ENCODE peak calls at places on chromosomes 11 and 22, in four cellular contexts. L, P, Y and M are unnamed samples.

GRCh38 chr11:71367756-71368155 is 80.4 kb downstream of the DHCR7 start:
- DNase-seq in Y (no peak), P (no peak), L (no peak), M (no peak)

GRCh38 chr11:61797263-61797944 is 4.7 kb downstream of the FEN1 start:
- DNase-seq in P (peak), L (no peak), Y (peak), M (peak)

GRCh38 chr11:44793350-44794090 is 66.8 kb downstream of the TSPAN18 start:
- DNase-seq in Y (no peak), L (peak), P (no peak), M (no peak)

GRCh38 chr11:108958446-108959123 is 293.7 kb downstream of the DDX10 start:
- DNase-seq in Y (no peak), L (no peak), P (no peak), M (peak)

GRCh38 chr22:29072193-29072978 is 449 bp upstream of the KREMEN1 start:
- DNase-seq in L (peak), P (peak), Y (peak), M (no peak)

GRCh38 chr11:123195182-123196059 is at the start of gene CLMP:
- DNase-seq in P (no peak), Y (no peak), L (no peak), M (no peak)

GRCh38 chr11:12201016-12201985 is 90.9 kb downstream of the MICAL2 start:
- DNase-seq in P (no peak), Y (peak), L (peak), M (no peak)

GRCh38 chr11:122976734-122977454 is 4.7 kb downstream of the BSX start:
- DNase-seq in P (no peak), Y (no peak), L (no peak), M (no peak)

GRCh38 chr11:72397333-72397732 is 37.0 kb downstream of the CLPB start:
- DNase-seq in P (no peak), L (no peak), Y (no peak), M (no peak)

GRCh38 chr11:10503777-10504176 is 37.2 kb downstream of the RNF141 start:
- DNase-seq in P (no peak), Y (no peak), L (no peak), M (no peak)

GRCh38 chr11:65090628-65091027 is 5.4 kb upstream of the VPS51 start:
- DNase-seq in Y (no peak), P (no peak), L (no peak), M (no peak)

GRCh38 chr11:65096926-65097325 is 912 bp downstream of the VPS51 start:
- DNase-seq in Y (no peak), P (no peak), L (no peak), M (no peak)

GRCh38 chr11:65095427-65095826 is 587 bp upstream of the VPS51 start:
- DNase-seq in Y (no peak), P (no peak), L (no peak), M (no peak)

GRCh38 chr11:65100674-65101350 is 4.8 kb downstream of the VPS51 start:
- DNase-seq in P (no peak), L (no peak), Y (no peak), M (no peak)

GRCh38 chr11:65095974-65096806 is at the start of gene VPS51:
- DNase-seq in Y (peak), L (peak), P (peak), M (no peak)
- TF ChIP-seq REST in Y (no peak), L (peak), P (no peak), M (no peak)

GRCh38 chr11:75450826-75451783 is 18.1 kb upstream of the KLHL35 start:
- DNase-seq in L (peak), P (no peak), Y (no peak), M (no peak)

GRCh38 chr11:75454987-75455386 is 22.0 kb upstream of the KLHL35 start:
- DNase-seq in L (no peak), P (no peak), Y (no peak), M (no peak)

GRCh38 chr11:75456596-75456995 is 23.6 kb upstream of the KLHL35 start:
- DNase-seq in P (no peak), Y (no peak), L (no peak), M (no peak)

GRCh38 chr11:75450236-75450635 is 17.2 kb upstream of the KLHL35 start:
- DNase-seq in Y (no peak), P (no peak), L (no peak), M (no peak)

GRCh38 chr11:75453916-75454655 is 21.1 kb upstream of the KLHL35 start:
- DNase-seq in Y (no peak), P (no peak), L (no peak), M (no peak)
- H3K4me3 ChIP-seq in Y (no peak), P (no peak), L (no peak), M (no peak)

GRCh38 chr11:607971-608659 is 7.6 kb downstream of the IRF7 start:
- DNase-seq in L (no peak), Y (no peak), P (no peak), M (no peak)

GRCh38 chr11:608751-609354 is 6.9 kb downstream of the IRF7 start:
- DNase-seq in Y (no peak), P (no peak), L (no peak), M (no peak)

GRCh38 chr11:611001-611996 is 4.5 kb downstream of the IRF7 start:
- DNase-seq in Y (no peak), L (no peak), P (no peak), M (no peak)

GRCh38 chr11:610146-610801 is 5.5 kb downstream of the IRF7 start:
- DNase-seq in Y (no peak), P (no peak), L (no peak), M (no peak)

GRCh38 chr11:609355-609811 is 6.4 kb downstream of the IRF7 start:
- DNase-seq in P (no peak), Y (no peak), L (no peak), M (no peak)
- TF ChIP-seq TCF7L2 in P (no peak), Y (no peak), L (no peak), M (no peak)

GRCh38 chr22:46018859-46019258 is 41.9 kb upstream of the WNT7B start:
- DNase-seq in Y (no peak), L (no peak), P (no peak), M (no peak)
- TF ChIP-seq REST in Y (no peak), L (no peak), P (no peak), M (no peak)

DNA sequence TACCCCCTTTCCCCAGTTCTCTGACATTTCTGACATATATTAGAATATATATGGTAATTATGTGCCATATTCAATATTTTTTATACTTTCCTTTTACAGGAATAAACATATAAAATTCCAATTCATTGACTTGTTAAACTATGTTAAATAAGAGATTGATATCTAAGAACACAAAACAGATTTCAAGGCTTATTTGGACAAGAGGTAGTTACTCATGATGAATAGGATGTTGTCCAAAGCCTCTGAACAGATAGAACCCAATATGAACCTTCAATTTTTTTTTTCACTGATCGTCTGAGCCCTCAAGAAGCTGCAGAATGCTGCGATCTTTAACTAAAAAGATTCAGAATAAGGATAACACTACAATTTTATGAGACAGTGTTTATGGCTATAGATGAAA is 340.3 kb downstream of the LUZP2 start:
- DNase-seq in L (no peak), Y (no peak), P (no peak), M (no peak)
- H3K4me3 ChIP-seq in L (no peak), Y (no peak), P (no peak), M (no peak)

GRCh38 chr11:121068787-121069186 is 32.3 kb upstream of the TECTA start:
- DNase-seq in L (no peak), Y (no peak), P (no peak), M (no peak)

GRCh38 chr11:121067912-121068652 is 33.0 kb upstream of the TECTA start:
- DNase-seq in P (no peak), L (no peak), Y (no peak), M (no peak)

GRCh38 chr11:121066623-121067022 is 34.4 kb upstream of the TECTA start:
- DNase-seq in P (no peak), L (no peak), Y (no peak), M (no peak)

GRCh38 chr11:121067026-121067425 is 34.0 kb upstream of the TECTA start:
- DNase-seq in L (no peak), P (no peak), Y (no peak), M (no peak)

GRCh38 chr11:121067453-121067852 is 33.6 kb upstream of the TECTA start:
- DNase-seq in L (no peak), P (no peak), Y (peak), M (no peak)
- TF ChIP-seq TCF7L2 in L (no peak), P (no peak), Y (no peak), M (no peak)

GRCh38 chr11:30753994-30754393 is 167.8 kb upstream of the MPPED2 start:
- DNase-seq in P (no peak), Y (no peak), L (no peak), M (no peak)
- TF ChIP-seq REST in P (no peak), Y (no peak), L (no peak), M (no peak)